ENCODE peak calls at places on chromosomes 16 and 17, in seven cellular contexts. Z is GM12891, I is H1, F is GM12892, A is GM12878, S is K562, L is HepG2. X is an unnamed sample.

GRCh38 chr17:65328567-65328966 is 191.4 kb downstream of the RGS9 start:
- DNase-seq in Z (no peak), I (no peak), F (no peak), A (no peak), S (no peak), L (no peak), X (no peak)

GRCh38 chr17:55710829-55711496 is 11.7 kb downstream of the TMEM100 start:
- DNase-seq in Z (no peak), I (no peak), F (no peak), A (no peak), S (no peak), L (no peak), X (no peak)

GRCh38 chr17:17570207-17570797 is 21.2 kb downstream of the PEMT start:
- DNase-seq in Z (no peak), I (peak; percentile 58), F (no peak), A (no peak), S (peak; percentile 17), L (peak; percentile 55), X (peak; percentile 84)

GRCh38 chr16:12078405-12079245 is 102.1 kb downstream of the SNX29 start:
- DNase-seq in Z (no peak), I (no peak), F (no peak), A (no peak), S (no peak), L (no peak), X (no peak)

GRCh38 chr16:1378087-1378803 is 26.5 kb downstream of the GNPTG start:
- DNase-seq in Z (no peak), I (no peak), F (no peak), A (no peak), S (no peak), L (no peak), X (no peak)

GRCh38 chr16:842061-842476 is 41.5 kb upstream of the GNG13 start:
- DNase-seq in Z (no peak), I (no peak), F (no peak), A (no peak), S (peak; percentile 59), L (no peak), X (no peak)

GRCh38 chr17:80101946-80102706 is 745 bp downstream of the GAA start:
- DNase-seq in Z (no peak), I (no peak), F (no peak), A (no peak), S (peak; percentile 55), L (peak; percentile 30), X (peak; percentile 74)

GRCh38 chr17:27624555-27624954 is 6.4 kb upstream of the LGALS9 start:
- DNase-seq in Z (no peak), I (no peak), F (no peak), A (no peak), S (no peak), L (no peak), X (no peak)

GRCh38 chr16:70679653-70680494 is 6.0 kb downstream of the MTSS2 start:
- DNase-seq in Z (no peak), I (peak; percentile 84), F (no peak), A (no peak), S (peak; percentile 78), L (no peak), X (peak; percentile 94)

GRCh38 chr16:585351-585750 is 4.5 kb upstream of the RAB40C start:
- DNase-seq in Z (no peak), I (no peak), F (no peak), A (no peak), S (no peak), L (peak; percentile 46), X (peak; percentile 83)

GRCh38 chr17:35447494-35447893 is 1.1 kb downstream of the SLFN13 start:
- DNase-seq in Z (no peak), I (no peak), F (no peak), A (no peak), S (no peak), L (no peak), X (no peak)

GRCh38 chr16:12617401-12617819 is 186.3 kb downstream of the CPPED1 start:
- DNase-seq in Z (no peak), I (no peak), F (no peak), A (no peak), S (no peak), L (no peak), X (no peak)

GRCh38 chr17:62668091-62668804 is 40.8 kb downstream of the MRC2 start:
- DNase-seq in Z (no peak), I (no peak), F (no peak), A (no peak), S (no peak), L (no peak), X (peak; percentile 85)

GRCh38 chr16:66457888-66458287 is 30.8 kb downstream of the BEAN1 start:
- DNase-seq in Z (no peak), I (no peak), F (no peak), A (no peak), S (no peak), L (no peak), X (no peak)

GRCh38 chr16:66458292-66458691 is 31.2 kb downstream of the BEAN1 start:
- DNase-seq in Z (no peak), I (no peak), F (no peak), A (no peak), S (no peak), L (no peak), X (no peak)

GRCh38 chr16:66458853-66459252 is 31.8 kb downstream of the BEAN1 start:
- DNase-seq in Z (no peak), I (no peak), F (no peak), A (no peak), S (no peak), L (no peak), X (no peak)

GRCh38 chr16:66460703-66461102 is 33.6 kb downstream of the BEAN1 start:
- DNase-seq in Z (no peak), I (no peak), F (no peak), A (no peak), S (no peak), L (no peak), X (no peak)

DNA sequence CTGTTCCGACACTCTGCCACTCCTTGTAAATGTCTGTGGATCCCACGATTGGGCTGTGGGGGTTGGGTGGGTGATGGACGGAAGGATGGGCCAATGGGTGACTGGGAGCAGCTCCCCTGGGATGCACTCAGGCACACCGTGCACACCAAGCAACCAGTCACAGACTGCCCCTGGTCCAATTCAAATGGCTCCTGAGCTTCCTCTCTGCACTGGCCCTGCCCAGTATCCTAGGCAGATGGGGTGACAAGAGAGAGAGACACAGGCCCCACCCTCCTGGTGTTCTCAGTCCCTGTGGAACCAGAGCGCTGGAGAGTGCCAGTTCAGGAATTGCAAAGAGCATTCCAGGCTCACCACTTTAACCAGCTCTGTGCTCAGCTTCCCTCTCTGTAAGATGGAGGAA is 32.8 kb downstream of the BEAN1 start:
- DNase-seq in Z (no peak), I (peak; percentile 70), F (no peak), A (no peak), S (no peak), L (no peak), X (no peak)
- TF ChIP-seq TAF1 in Z (no peak), I (no peak), F (no peak), A (no peak), S (no peak), L (no peak), X (no peak)

GRCh38 chr17:57914274-57915147 is 40.7 kb downstream of the CUEDC1 start:
- DNase-seq in Z (no peak), I (no peak), F (no peak), A (no peak), S (no peak), L (no peak), X (no peak)

GRCh38 chr17:57910462-57910861 is 44.8 kb downstream of the CUEDC1 start:
- DNase-seq in Z (no peak), I (no peak), F (no peak), A (no peak), S (no peak), L (no peak), X (no peak)

GRCh38 chr17:57911021-57911420 is 44.2 kb downstream of the CUEDC1 start:
- DNase-seq in Z (no peak), I (no peak), F (no peak), A (no peak), S (no peak), L (no peak), X (no peak)

GRCh38 chr17:57913576-57914273 is 41.5 kb downstream of the CUEDC1 start:
- DNase-seq in Z (no peak), I (no peak), F (no peak), A (no peak), S (no peak), L (no peak), X (no peak)

DNA sequence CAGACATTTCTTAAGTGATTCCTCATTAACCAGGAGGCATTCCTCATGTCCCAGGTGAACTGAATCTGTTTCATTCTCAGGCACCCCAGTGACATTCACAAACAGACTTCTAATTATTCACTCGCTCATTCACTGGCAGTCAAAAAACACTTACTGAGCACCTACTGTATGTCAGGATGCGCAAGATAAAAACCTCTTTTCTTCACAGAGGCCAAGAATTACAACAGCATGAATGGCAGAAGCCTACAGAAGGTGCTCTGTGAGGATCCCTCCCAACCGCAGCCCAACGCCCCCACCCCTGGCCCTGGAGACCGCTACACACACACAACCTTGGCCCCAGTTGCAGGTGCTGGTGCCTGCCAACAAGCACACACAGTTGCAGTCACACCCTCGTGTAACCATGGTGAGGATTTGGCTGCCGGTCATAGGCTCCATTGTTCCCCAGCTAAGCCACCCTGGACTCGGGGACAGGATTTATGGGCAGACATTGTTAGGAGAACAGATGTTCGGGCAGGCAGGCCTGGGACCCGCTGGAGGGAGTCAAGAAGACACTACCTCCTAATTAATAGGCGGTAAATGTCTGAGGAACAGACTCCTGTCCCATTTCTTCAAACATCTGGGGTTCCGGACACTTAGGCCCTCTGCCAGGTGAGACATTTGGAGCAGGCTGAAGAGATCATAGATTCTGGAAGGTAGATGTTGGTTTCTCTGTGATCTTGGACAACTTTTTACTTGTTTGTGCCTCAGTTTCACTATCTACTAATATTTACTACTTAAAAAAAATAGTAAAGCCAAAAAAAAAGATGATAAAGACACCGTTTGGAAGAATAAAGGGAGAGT is 43.2 kb downstream of the CUEDC1 start:
- DNase-seq in Z (no peak), I (no peak), F (no peak), A (no peak), S (no peak), L (peak; percentile 86), X (no peak)
- TF ChIP-seq TAF1 in Z (no peak), I (no peak), F (no peak), A (no peak), S (no peak), L (no peak), X (no peak)

DNA sequence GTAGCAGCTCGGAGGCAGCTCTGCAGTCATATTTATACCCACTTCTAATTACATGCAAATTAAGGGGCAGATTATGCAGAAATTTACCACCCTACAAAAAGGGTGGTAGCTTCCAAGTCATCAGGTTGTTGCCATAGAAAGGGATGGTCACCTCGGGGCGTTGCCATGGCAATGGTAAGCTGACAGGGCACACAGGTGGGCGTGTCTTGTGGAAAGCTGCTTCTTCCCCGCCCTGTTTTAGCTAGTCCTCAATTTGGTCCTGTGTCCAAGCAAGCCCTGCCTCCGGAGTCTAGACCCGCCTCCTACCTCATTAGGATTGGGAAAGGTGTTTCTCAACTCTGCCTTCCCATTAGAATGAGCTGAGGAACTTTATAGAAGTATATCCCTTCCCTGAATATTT is 98.7 kb downstream of the HS3ST2 start:
- DNase-seq in Z (no peak), I (peak; percentile 58), F (no peak), A (no peak), S (no peak), L (no peak), X (no peak)
- TF ChIP-seq TAF1 in Z (no peak), I (no peak), F (no peak), A (no peak), S (no peak), L (no peak), X (no peak)

DNA sequence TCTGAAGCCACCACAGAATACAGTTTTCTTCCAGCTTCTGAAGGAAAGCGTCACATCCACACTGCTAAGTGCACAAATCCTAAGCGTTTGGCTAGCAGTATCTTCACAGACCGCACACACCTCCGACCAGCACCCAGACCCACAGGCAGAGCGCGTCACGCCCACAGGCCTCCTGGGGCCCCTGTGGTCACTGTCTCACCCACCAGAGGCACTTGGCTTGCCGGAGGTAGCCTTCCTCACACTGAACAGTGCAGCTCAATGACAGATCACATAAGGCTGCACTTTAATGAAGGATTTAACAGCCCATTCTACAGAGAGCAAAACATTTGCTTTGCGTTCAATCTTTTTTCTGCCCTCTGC is 21.2 kb downstream of the SPHK1 start:
- DNase-seq in Z (no peak), I (no peak), F (no peak), A (no peak), S (peak; percentile 10), L (no peak), X (no peak)
- TF ChIP-seq TAF1 in Z (no peak), I (no peak), F (no peak), A (no peak), S (no peak), L (no peak), X (no peak)

X was measured in SK-N-SH.